ENCODE peak calls at places on chromosomes 4 and X, in four cellular contexts. C is adipocyte; E is GM23338; H is CD8-positive, alpha-beta memory T cell. U is an unnamed sample.

GRCh38 chrX:40266490-40267333 is 169.0 kb upstream of the BCOR start:
- DNase-seq in C (peak), E (peak), H (peak), U (peak)

GRCh38 chrX:11893933-11894710 is 136.1 kb downstream of the MSL3 start:
- DNase-seq in C (no peak), E (no peak), H (no peak), U (no peak)

GRCh38 chr4:99811850-99812249 is 4.8 kb upstream of the DAPP1 start:
- DNase-seq in C (peak), E (peak), H (no peak), U (peak)

GRCh38 chr4:140996757-140997156 is 136.5 kb downstream of the RNF150 start:
- DNase-seq in C (peak), E (no peak), H (no peak), U (no peak)

GRCh38 chr4:170007113-170007512 is 19.1 kb downstream of the MFAP3L start:
- DNase-seq in C (no peak), E (no peak), H (no peak), U (no peak)

GRCh38 chrX:22081475-22082092 is 49.5 kb downstream of the PHEX start:
- DNase-seq in C (peak), E (peak), H (peak), U (peak)

GRCh38 chrX:115378471-115378870 is 89.0 kb downstream of the LUZP4 start:
- DNase-seq in C (peak), E (no peak), H (no peak), U (no peak)

GRCh38 chr4:5040839-5041238 is 10.4 kb upstream of the STK32B start:
- DNase-seq in C (no peak), E (no peak), H (no peak), U (no peak)

GRCh38 chr4:30756553-30756952 is 36.4 kb downstream of the PCDH7 start:
- DNase-seq in C (no peak), E (no peak), H (no peak), U (no peak)

GRCh38 chr4:176409627-176410026 is 89.9 kb downstream of the SPCS3 start:
- DNase-seq in C (no peak), E (no peak), H (no peak), U (no peak)

GRCh38 chr4:138406881-138407280 is 164.7 kb upstream of the SLC7A11 start:
- DNase-seq in C (peak), E (no peak), H (no peak), U (no peak)

GRCh38 chrX:110409925-110410324 is 51.3 kb downstream of the RTL9 start:
- DNase-seq in C (peak), E (no peak), H (no peak), U (no peak)

GRCh38 chrX:639151-639550 is 8.6 kb downstream of the SHOX start:
- DNase-seq in C (no peak), E (no peak), H (no peak), U (peak)

GRCh38 chr4:176425035-176425434 is 105.3 kb downstream of the SPCS3 start:
- DNase-seq in C (peak), E (no peak), H (no peak), U (no peak)

GRCh38 chr4:186137193-186137792 is 32.8 kb downstream of the FAM149A start:
- DNase-seq in C (peak), E (peak), H (no peak), U (no peak)

GRCh38 chr4:88159137-88159725 is 792 bp upstream of the ABCG2 start:
- DNase-seq in C (no peak), E (peak), H (no peak), U (no peak)

GRCh38 chr4:148735432-148736155 is 293.4 kb upstream of the NR3C2 start:
- DNase-seq in C (no peak), E (no peak), H (no peak), U (no peak)

GRCh38 chrX:68060506-68061205 is 372.6 kb downstream of the OPHN1 start:
- DNase-seq in C (peak), E (peak), H (no peak), U (no peak)

GRCh38 chr4:47500776-47501175 is 15.7 kb downstream of the ATP10D start:
- DNase-seq in C (no peak), E (no peak), H (no peak), U (no peak)